ENCODE peak calls at places on chromosomes 5 and 9, in ten cellular contexts. H is putamen, A is heart right ventricle, I is NCI-H2029, R is AG08395, Y is Daoy, K is kidney glomerular epithelial cell, T is posterior vena cava, F is neural progenitor cell, O is 8988T. E is an unnamed sample.

GRCh38 chr9:130262771-130263170 is 2.8 kb upstream of the HMCN2 start:
- DNase-seq in I (no peak), Y (no peak), K (no peak), T (peak; percentile 61), R (no peak), A (no peak), H (no peak), F (no peak), O (no peak), E (no peak)

GRCh38 chr5:135489466-135490244 is 37.5 kb upstream of the TIFAB start:
- DNase-seq in O (no peak), H (no peak), F (peak; percentile 61), I (peak; percentile 22), K (no peak), R (no peak), Y (no peak), A (no peak), T (no peak), E (no peak)

GRCh38 chr5:65103674-65104035 is 334.9 kb downstream of the CWC27 start:
- DNase-seq in R (no peak), O (no peak), H (no peak), A (no peak), I (no peak), Y (no peak), K (no peak), F (no peak), T (no peak), E (no peak)

GRCh38 chr9:126543490-126543889 is 70.2 kb upstream of the LMX1B start:
- DNase-seq in I (no peak), A (no peak), T (no peak), Y (no peak), K (no peak), H (no peak), F (no peak), O (no peak), R (no peak), E (no peak)

GRCh38 chr5:38866362-38867070 is 20.7 kb downstream of the OSMR start:
- DNase-seq in O (no peak), I (no peak), F (no peak), A (no peak), Y (no peak), K (no peak), R (no peak), H (no peak), T (no peak), E (no peak)

GRCh38 chr9:31799953-31800609 is 584.4 kb upstream of the ACO1 start:
- DNase-seq in A (no peak), O (no peak), Y (no peak), I (peak; percentile 16), H (no peak), F (peak; percentile 65), T (no peak), R (no peak), K (peak; percentile 69), E (peak; percentile 16)

GRCh38 chr5:17343675-17344074 is 126.2 kb downstream of the BASP1 start:
- DNase-seq in O (no peak), K (peak; percentile 67), Y (peak; percentile 83), A (no peak), I (no peak), R (peak; percentile 69), H (no peak), F (no peak), T (no peak), E (peak; percentile 73)

GRCh38 chr9:86940774-86941173 is 6.5 kb downstream of the GAS1 start:
- DNase-seq in I (peak; percentile 53), T (no peak), Y (no peak), R (no peak), F (peak; percentile 80), A (no peak), H (no peak), O (no peak), K (no peak), E (no peak)

GRCh38 chr9:89277454-89277853 is 33.5 kb upstream of the CKS2 start:
- DNase-seq in O (no peak), Y (peak; percentile 40), F (no peak), H (no peak), K (no peak), I (peak; percentile 28), R (no peak), A (no peak), T (no peak), E (peak; percentile 7)

GRCh38 chr9:16002816-16003215 is 450.0 kb downstream of the CCDC171 start:
- DNase-seq in F (no peak), K (no peak), H (no peak), O (no peak), Y (peak; percentile 15), I (no peak), A (no peak), T (no peak), R (no peak), E (no peak)

GRCh38 chr5:88707216-88707965 is 175.6 kb downstream of the MEF2C start:
- DNase-seq in K (no peak), R (no peak), H (no peak), O (no peak), I (no peak), T (no peak), A (no peak), F (no peak), Y (peak; percentile 66), E (no peak)

GRCh38 chr5:123098767-123099513 is 9.9 kb downstream of the PRDM6 start:
- DNase-seq in I (no peak), Y (no peak), O (no peak), T (no peak), F (peak; percentile 29), R (no peak), H (no peak), A (no peak), K (no peak), E (no peak)

GRCh38 chr5:108238936-108239887 is 142.7 kb downstream of the FBXL17 start:
- DNase-seq in F (no peak), O (no peak), R (no peak), Y (peak; percentile 47), I (no peak), A (no peak), T (no peak), H (peak; percentile 8), K (no peak), E (no peak)

GRCh38 chr5:169416583-169417196 is 115.8 kb upstream of the SLIT3 start:
- DNase-seq in K (no peak), A (peak; percentile 70), T (peak; percentile 95), O (peak; percentile 37), I (no peak), R (peak; percentile 96), F (peak; percentile 72), H (no peak), Y (peak; percentile 92), E (no peak)

GRCh38 chr5:96528262-96528661 is 95.2 kb upstream of the PCSK1 start:
- DNase-seq in R (no peak), F (no peak), I (peak; percentile 82), O (no peak), A (no peak), H (no peak), K (no peak), Y (no peak), T (no peak), E (no peak)

GRCh38 chr5:141574122-141574510 is 44.7 kb downstream of the DIAPH1 start:
- DNase-seq in O (no peak), A (no peak), T (no peak), K (no peak), I (no peak), H (no peak), F (no peak), R (no peak), Y (no peak), E (no peak)

GRCh38 chr5:5480481-5481111 is 58.1 kb downstream of the ICE1 start:
- DNase-seq in K (no peak), I (no peak), F (no peak), O (no peak), Y (no peak), T (no peak), H (no peak), R (no peak), A (no peak), E (no peak)

GRCh38 chr5:172107606-172108005 is 80.4 kb downstream of the STK10 start:
- DNase-seq in H (no peak), R (peak; percentile 76), A (no peak), O (peak; percentile 58), K (peak; percentile 49), F (no peak), Y (peak; percentile 49), T (peak; percentile 61), I (no peak), E (peak; percentile 37)

GRCh38 chr9:74056023-74056422 is 441.1 kb upstream of the RORB start:
- DNase-seq in A (no peak), Y (no peak), I (no peak), R (no peak), F (no peak), H (no peak), K (no peak), O (no peak), T (no peak), E (no peak)

GRCh38 chr5:124570285-124571035 is 176.0 kb downstream of the ZNF608 start:
- DNase-seq in R (no peak), K (no peak), I (no peak), Y (no peak), T (no peak), F (no peak), O (no peak), H (no peak), A (no peak), E (no peak)

GRCh38 chr5:141878186-141878770 is at the start of gene PCDH1:
- DNase-seq in H (peak; percentile 78), I (peak; percentile 19), O (peak; percentile 33), T (peak; percentile 84), K (no peak), R (peak; percentile 23), Y (peak; percentile 59), F (peak; percentile 84), A (peak; percentile 45), E (no peak)

GRCh38 chr9:84974790-84975189 is 305.3 kb downstream of the NTRK2 start:
- DNase-seq in T (no peak), O (no peak), A (no peak), Y (no peak), K (no peak), F (no peak), H (peak; percentile 54), R (no peak), I (no peak), E (no peak)

GRCh38 chr9:26243722-26244121 is 565.5 kb upstream of the TUSC1 start:
- DNase-seq in T (no peak), A (no peak), O (no peak), F (no peak), Y (no peak), K (peak; percentile 85), H (no peak), I (no peak), R (peak; percentile 22), E (peak; percentile 69)

GRCh38 chr5:178612299-178612698 is 14.6 kb downstream of the CLK4 start:
- DNase-seq in R (no peak), F (no peak), Y (no peak), A (no peak), K (no peak), T (no peak), O (no peak), H (no peak), I (no peak), E (no peak)

GRCh38 chr5:9479361-9479760 is 66.5 kb downstream of the SEMA5A start:
- DNase-seq in A (no peak), R (peak; percentile 87), T (no peak), O (no peak), I (no peak), H (no peak), K (no peak), Y (no peak), F (no peak), E (no peak)

GRCh38 chr5:17056056-17056690 is 120.1 kb upstream of the MYO10 start:
- DNase-seq in K (peak; percentile 11), Y (peak; percentile 80), T (no peak), F (peak; percentile 21), H (peak; percentile 18), R (no peak), I (no peak), O (no peak), A (peak; percentile 21), E (peak; percentile 67)

GRCh38 chr5:177494356-177495195 is 2.8 kb downstream of the PDLIM7 start:
- DNase-seq in K (peak; percentile 94), T (peak; percentile 96), R (peak; percentile 84), H (no peak), A (peak; percentile 66), I (no peak), F (peak; percentile 55), O (peak; percentile 93), Y (peak; percentile 98), E (peak; percentile 98)

GRCh38 chr5:138573949-138574670 is 1.1 kb downstream of the HSPA9 start:
- DNase-seq in K (no peak), T (no peak), Y (no peak), O (no peak), F (no peak), A (no peak), H (no peak), I (no peak), R (peak; percentile 10), E (no peak)